ENCODE peak calls at places on chromosomes 16 and 17, in nine cellular contexts. One of them, this sample, is unnamed.

GRCh38 chr16:74019608-74020007 is 277.0 kb upstream of the PSMD7 start:
- DNase-seq in M059J: no peak
- DNase-seq in AG09309: no peak
- DNase-seq in lung: no peak
- DNase-seq in HEK293T: no peak
- DNase-seq in small intestine: no peak
- DNase-seq in NCI-H446 treated with DMSO at 0.1 percent for 48 hours: no peak
- DNase-seq in mucosa of gallbladder: no peak
- DNase-seq in ACHN: no peak
- DNase-seq in this sample: no peak

GRCh38 chr16:72576189-72576588 is 404.2 kb upstream of the PMFBP1 start:
- DNase-seq in mucosa of gallbladder: no peak
- DNase-seq in HEK293T: no peak
- DNase-seq in AG09309: no peak
- DNase-seq in ACHN: no peak
- DNase-seq in NCI-H446 treated with DMSO at 0.1 percent for 48 hours: no peak
- DNase-seq in small intestine: no peak
- DNase-seq in M059J: no peak
- DNase-seq in lung: no peak
- DNase-seq in this sample: no peak

GRCh38 chr17:13939222-13939621 is 130.1 kb upstream of the COX10 start:
- DNase-seq in NCI-H446 treated with DMSO at 0.1 percent for 48 hours: no peak
- DNase-seq in mucosa of gallbladder: no peak
- DNase-seq in AG09309: no peak
- DNase-seq in small intestine: no peak
- DNase-seq in HEK293T: no peak
- DNase-seq in ACHN: no peak
- DNase-seq in lung: no peak
- DNase-seq in M059J: no peak
- DNase-seq in this sample: no peak

GRCh38 chr16:7090628-7091115 is 242.0 kb upstream of the RBFOX1 start:
- DNase-seq in ACHN: no peak
- DNase-seq in small intestine: no peak
- DNase-seq in lung: no peak
- DNase-seq in AG09309: no peak
- DNase-seq in NCI-H446 treated with DMSO at 0.1 percent for 48 hours: no peak
- DNase-seq in mucosa of gallbladder: no peak
- DNase-seq in M059J: no peak
- DNase-seq in HEK293T: no peak
- DNase-seq in this sample: no peak

GRCh38 chr17:49587366-49588073 is 11.8 kb downstream of the NXPH3 start:
- DNase-seq in lung: no peak
- DNase-seq in ACHN: no peak
- DNase-seq in mucosa of gallbladder: no peak
- DNase-seq in NCI-H446 treated with DMSO at 0.1 percent for 48 hours: no peak
- DNase-seq in M059J: no peak
- DNase-seq in AG09309: no peak
- DNase-seq in small intestine: no peak
- DNase-seq in HEK293T: no peak
- DNase-seq in this sample: no peak

GRCh38 chr17:2909853-2910234 is 113.6 kb downstream of the RAP1GAP2 start:
- DNase-seq in small intestine: no peak
- DNase-seq in lung: no peak
- DNase-seq in HEK293T: no peak
- DNase-seq in AG09309: no peak
- DNase-seq in NCI-H446 treated with DMSO at 0.1 percent for 48 hours: no peak
- DNase-seq in ACHN: no peak
- DNase-seq in mucosa of gallbladder: no peak
- DNase-seq in M059J: peak; percentile 41
- DNase-seq in this sample: no peak

GRCh38 chr16:81599034-81599744 is 154.6 kb downstream of the CMIP start:
- DNase-seq in lung: peak; percentile 69
- DNase-seq in AG09309: no peak
- DNase-seq in NCI-H446 treated with DMSO at 0.1 percent for 48 hours: no peak
- DNase-seq in mucosa of gallbladder: no peak
- DNase-seq in HEK293T: no peak
- DNase-seq in ACHN: no peak
- DNase-seq in M059J: peak; percentile 49
- DNase-seq in small intestine: no peak
- DNase-seq in this sample: peak; percentile 75

GRCh38 chr16:66412182-66412581 is 14.9 kb upstream of the BEAN1 start:
- DNase-seq in M059J: no peak
- DNase-seq in lung: no peak
- DNase-seq in AG09309: no peak
- DNase-seq in HEK293T: no peak
- DNase-seq in mucosa of gallbladder: no peak
- DNase-seq in NCI-H446 treated with DMSO at 0.1 percent for 48 hours: no peak
- DNase-seq in small intestine: no peak
- DNase-seq in ACHN: no peak
- DNase-seq in this sample: no peak

GRCh38 chr17:1916963-1917715 is 87.3 kb downstream of the RPA1 start:
- DNase-seq in ACHN: no peak
- DNase-seq in small intestine: peak; percentile 40
- DNase-seq in mucosa of gallbladder: no peak
- DNase-seq in HEK293T: no peak
- DNase-seq in lung: no peak
- DNase-seq in NCI-H446 treated with DMSO at 0.1 percent for 48 hours: no peak
- DNase-seq in AG09309: no peak
- DNase-seq in M059J: no peak
- DNase-seq in this sample: no peak

GRCh38 chr16:58850627-58851024 is 116.5 kb upstream of the GOT2 start:
- DNase-seq in NCI-H446 treated with DMSO at 0.1 percent for 48 hours: no peak
- DNase-seq in M059J: no peak
- DNase-seq in lung: no peak
- DNase-seq in mucosa of gallbladder: no peak
- DNase-seq in small intestine: no peak
- DNase-seq in AG09309: no peak
- DNase-seq in ACHN: no peak
- DNase-seq in HEK293T: no peak
- DNase-seq in this sample: no peak

GRCh38 chr16:69469807-69470561 is 45.6 kb downstream of the CYB5B start:
- DNase-seq in lung: no peak
- DNase-seq in HEK293T: no peak
- DNase-seq in AG09309: no peak
- DNase-seq in NCI-H446 treated with DMSO at 0.1 percent for 48 hours: no peak
- DNase-seq in ACHN: no peak
- DNase-seq in small intestine: no peak
- DNase-seq in mucosa of gallbladder: no peak
- DNase-seq in M059J: no peak
- DNase-seq in this sample: no peak

GRCh38 chr16:28204211-28204610 is 7.6 kb downstream of the XPO6 start:
- DNase-seq in AG09309: no peak
- DNase-seq in HEK293T: no peak
- DNase-seq in lung: no peak
- DNase-seq in small intestine: no peak
- DNase-seq in NCI-H446 treated with DMSO at 0.1 percent for 48 hours: no peak
- DNase-seq in mucosa of gallbladder: no peak
- DNase-seq in ACHN: no peak
- DNase-seq in M059J: no peak
- DNase-seq in this sample: no peak

GRCh38 chr16:76464973-76465620 is 187.9 kb downstream of the CNTNAP4 start:
- DNase-seq in mucosa of gallbladder: no peak
- DNase-seq in lung: no peak
- DNase-seq in AG09309: no peak
- DNase-seq in small intestine: no peak
- DNase-seq in NCI-H446 treated with DMSO at 0.1 percent for 48 hours: no peak
- DNase-seq in M059J: no peak
- DNase-seq in ACHN: no peak
- DNase-seq in HEK293T: no peak
- DNase-seq in this sample: no peak

GRCh38 chr17:76820523-76820922 is 47.7 kb upstream of the MGAT5B start:
- DNase-seq in AG09309: no peak
- DNase-seq in NCI-H446 treated with DMSO at 0.1 percent for 48 hours: peak; percentile 91
- DNase-seq in HEK293T: no peak
- DNase-seq in small intestine: no peak
- DNase-seq in ACHN: no peak
- DNase-seq in mucosa of gallbladder: no peak
- DNase-seq in M059J: no peak
- DNase-seq in lung: no peak
- DNase-seq in this sample: no peak

GRCh38 chr16:70159355-70160348 is 13.9 kb upstream of the CLEC18C start:
- DNase-seq in mucosa of gallbladder: no peak
- DNase-seq in M059J: no peak
- DNase-seq in NCI-H446 treated with DMSO at 0.1 percent for 48 hours: no peak
- DNase-seq in AG09309: no peak
- DNase-seq in HEK293T: peak; percentile 5
- DNase-seq in lung: no peak
- DNase-seq in small intestine: no peak
- DNase-seq in ACHN: peak; percentile 2
- DNase-seq in this sample: no peak

GRCh38 chr17:18950944-18951905 is 740 bp upstream of the SLC5A10 start:
- DNase-seq in small intestine: no peak
- DNase-seq in NCI-H446 treated with DMSO at 0.1 percent for 48 hours: no peak
- DNase-seq in mucosa of gallbladder: peak; percentile 85
- DNase-seq in AG09309: no peak
- DNase-seq in HEK293T: no peak
- DNase-seq in M059J: no peak
- DNase-seq in lung: no peak
- DNase-seq in ACHN: peak; percentile 91
- DNase-seq in this sample: peak; percentile 41

GRCh38 chr17:35554668-35555067 is 6.0 kb downstream of the SLFN14 start:
- DNase-seq in ACHN: no peak
- DNase-seq in AG09309: no peak
- DNase-seq in M059J: no peak
- DNase-seq in NCI-H446 treated with DMSO at 0.1 percent for 48 hours: no peak
- DNase-seq in small intestine: no peak
- DNase-seq in HEK293T: no peak
- DNase-seq in lung: no peak
- DNase-seq in mucosa of gallbladder: no peak
- DNase-seq in this sample: no peak

GRCh38 chr16:30927789-30928378 is 4.5 kb downstream of the FBXL19 start:
- DNase-seq in lung: peak; percentile 56
- DNase-seq in mucosa of gallbladder: no peak
- DNase-seq in M059J: peak; percentile 62
- DNase-seq in HEK293T: peak; percentile 81
- DNase-seq in AG09309: no peak
- DNase-seq in small intestine: peak; percentile 52
- DNase-seq in ACHN: peak; percentile 71
- DNase-seq in NCI-H446 treated with DMSO at 0.1 percent for 48 hours: peak; percentile 10
- DNase-seq in this sample: no peak

GRCh38 chr17:6084226-6085161 is 14.3 kb downstream of the WSCD1 start:
- DNase-seq in HEK293T: no peak
- DNase-seq in mucosa of gallbladder: no peak
- DNase-seq in AG09309: no peak
- DNase-seq in ACHN: no peak
- DNase-seq in NCI-H446 treated with DMSO at 0.1 percent for 48 hours: peak; percentile 57
- DNase-seq in small intestine: no peak
- DNase-seq in M059J: no peak
- DNase-seq in lung: no peak
- DNase-seq in this sample: no peak

GRCh38 chr17:49991409-49991808 is 3.6 kb downstream of the DLX3 start:
- DNase-seq in M059J: no peak
- DNase-seq in mucosa of gallbladder: no peak
- DNase-seq in lung: no peak
- DNase-seq in NCI-H446 treated with DMSO at 0.1 percent for 48 hours: no peak
- DNase-seq in AG09309: no peak
- DNase-seq in HEK293T: no peak
- DNase-seq in ACHN: no peak
- DNase-seq in small intestine: no peak
- DNase-seq in this sample: no peak

GRCh38 chr17:7380855-7381683 is at the start of gene TNK1:
- DNase-seq in NCI-H446 treated with DMSO at 0.1 percent for 48 hours: no peak
- DNase-seq in small intestine: peak; percentile 85
- DNase-seq in mucosa of gallbladder: peak; percentile 46
- DNase-seq in M059J: no peak
- DNase-seq in ACHN: peak; percentile 47
- DNase-seq in HEK293T: no peak
- DNase-seq in AG09309: no peak
- DNase-seq in lung: peak; percentile 69
- DNase-seq in this sample: peak; percentile 89